ENCODE peak calls at places on chromosomes 16 and 17, in ten cellular contexts. O is psoas muscle; N is A549; G is neural progenitor cell; L is astrocyte; H is effector memory CD4-positive, alpha-beta T cell; V is endodermal cell; B is heart right ventricle; A is CD4-positive, CD25-positive, alpha-beta regulatory T cell; K is body of pancreas. E is an unnamed sample.

GRCh38 chr16:22141746-22142145 is 20.6 kb upstream of the SDR42E2 start:
- DNase-seq in O (no peak), N (peak; percentile 55), G (peak; percentile 59), L (no peak), H (no peak), V (peak; percentile 82), B (no peak), A (no peak), K (no peak), E (no peak)

GRCh38 chr16:3467920-3468319 is 24.4 kb downstream of the NAA60 start:
- DNase-seq in O (no peak), N (no peak), G (no peak), L (peak; percentile 26), H (no peak), V (no peak), B (no peak), A (no peak), K (no peak), E (no peak)

GRCh38 chr17:17533901-17534441 is 37.8 kb upstream of the RASD1 start:
- DNase-seq in O (no peak), N (peak; percentile 42), G (no peak), L (no peak), H (no peak), V (no peak), B (no peak), A (no peak), K (peak; percentile 41), E (no peak)

GRCh38 chr17:30547778-30548177 is 70.6 kb downstream of the GOSR1 start:
- DNase-seq in O (no peak), N (no peak), G (no peak), L (no peak), H (no peak), V (no peak), B (no peak), A (no peak), K (no peak), E (no peak)

GRCh38 chr17:34542700-34543336 is 36.6 kb upstream of the TMEM132E start:
- DNase-seq in O (no peak), N (peak; percentile 40), G (peak; percentile 44), L (no peak), H (peak; percentile 31), V (peak; percentile 90), B (peak; percentile 18), A (peak; percentile 35), K (peak; percentile 39), E (peak; percentile 66)

GRCh38 chr17:3958200-3958599 is 6.0 kb downstream of the ATP2A3 start:
- DNase-seq in O (no peak), N (no peak), G (no peak), L (no peak), H (no peak), V (no peak), B (no peak), A (no peak), K (no peak), E (no peak)

GRCh38 chr17:69999253-69999652 is 75.8 kb upstream of the KCNJ16 start:
- DNase-seq in O (no peak), N (no peak), G (no peak), L (no peak), H (no peak), V (no peak), B (no peak), A (no peak), K (no peak), E (no peak)

GRCh38 chr16:73037845-73038570 is 9.9 kb downstream of the ZFHX3 start:
- DNase-seq in O (no peak), N (no peak), G (peak; percentile 45), L (no peak), H (no peak), V (no peak), B (no peak), A (no peak), K (no peak), E (no peak)

GRCh38 chr17:77128895-77129567 is 11.7 kb upstream of the SEC14L1 start:
- DNase-seq in O (no peak), N (no peak), G (no peak), L (no peak), H (no peak), V (no peak), B (no peak), A (no peak), K (no peak), E (no peak)

GRCh38 chr17:19812407-19812806 is 55.3 kb downstream of the ULK2 start:
- DNase-seq in O (no peak), N (no peak), G (no peak), L (no peak), H (no peak), V (peak; percentile 59), B (no peak), A (peak; percentile 25), K (no peak), E (no peak)

GRCh38 chr16:71767060-71767900 is 41.4 kb downstream of the AP1G1 start:
- DNase-seq in O (no peak), N (no peak), G (no peak), L (no peak), H (no peak), V (no peak), B (no peak), A (no peak), K (no peak), E (no peak)

GRCh38 chr17:44768505-44769142 is 9.8 kb downstream of the ADAM11 start:
- DNase-seq in O (no peak), N (no peak), G (no peak), L (no peak), H (no peak), V (no peak), B (no peak), A (no peak), K (no peak), E (no peak)

GRCh38 chr17:9241371-9241712 is 220.0 kb downstream of the NTN1 start:
- DNase-seq in O (no peak), N (no peak), G (no peak), L (no peak), H (no peak), V (no peak), B (peak; percentile 58), A (no peak), K (no peak), E (no peak)

GRCh38 chr17:9244066-9245052 is 223.0 kb downstream of the NTN1 start:
- DNase-seq in O (peak; percentile 77), N (no peak), G (no peak), L (no peak), H (no peak), V (no peak), B (no peak), A (no peak), K (no peak), E (no peak)

GRCh38 chr17:9242497-9242881 is 221.2 kb downstream of the NTN1 start:
- DNase-seq in O (no peak), N (no peak), G (no peak), L (no peak), H (no peak), V (no peak), B (no peak), A (no peak), K (no peak), E (no peak)

GRCh38 chr17:9241774-9242496 is 220.6 kb downstream of the NTN1 start:
- DNase-seq in O (no peak), N (no peak), G (no peak), L (no peak), H (no peak), V (no peak), B (peak; percentile 26), A (no peak), K (no peak), E (no peak)

GRCh38 chr17:9242983-9243382 is 221.7 kb downstream of the NTN1 start:
- DNase-seq in O (no peak), N (no peak), G (no peak), L (no peak), H (no peak), V (no peak), B (no peak), A (no peak), K (no peak), E (no peak)
- H3K4me1 ChIP-seq in O (peaks cover 17% of the 10 kb centered on the region), N (peaks cover 14% of the 10 kb centered on the region), G (peaks cover 6% of the 10 kb centered on the region), L (peaks cover 15% of the 10 kb centered on the region), H (peaks cover 18% of the 10 kb centered on the region), V (peaks cover 12% of the 10 kb centered on the region), B (peaks cover 47% of the 10 kb centered on the region), A (peaks cover 11% of the 10 kb centered on the region), K (peaks cover 27% of the 10 kb centered on the region), E (peaks cover 29% of the 10 kb centered on the region)

GRCh38 chr16:27863377-27863776 is 200.1 kb downstream of the GSG1L start:
- DNase-seq in O (no peak), N (no peak), G (no peak), L (no peak), H (no peak), V (no peak), B (no peak), A (no peak), K (no peak), E (no peak)

GRCh38 chr16:27862953-27863352 is 200.6 kb downstream of the GSG1L start:
- DNase-seq in O (no peak), N (no peak), G (no peak), L (no peak), H (no peak), V (no peak), B (no peak), A (no peak), K (no peak), E (no peak)

GRCh38 chr16:27859020-27859419 is 204.5 kb downstream of the GSG1L start:
- DNase-seq in O (no peak), N (no peak), G (peak; percentile 58), L (no peak), H (no peak), V (peak; percentile 84), B (no peak), A (no peak), K (no peak), E (no peak)

DNA sequence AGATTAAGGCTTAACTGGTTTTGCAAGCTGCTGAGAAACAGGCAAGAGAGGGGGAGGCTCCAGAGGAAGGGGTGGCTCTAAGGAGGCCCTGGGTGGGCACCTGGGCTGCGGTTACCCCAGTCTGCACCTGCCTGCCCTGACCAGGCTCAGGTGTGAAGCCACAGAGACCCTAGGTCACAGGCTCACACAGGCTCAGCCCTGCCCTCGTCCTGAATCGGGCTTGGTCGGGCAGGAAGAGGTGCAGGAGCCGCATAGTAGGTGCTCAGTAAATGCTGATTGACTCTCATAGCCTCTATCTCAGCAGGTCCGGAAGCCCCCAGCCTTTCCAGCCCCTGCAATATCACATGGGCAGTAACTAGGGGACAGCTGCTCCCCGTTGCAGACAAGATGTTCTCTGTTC is 203.4 kb downstream of the GSG1L start:
- DNase-seq in O (peak; percentile 26), N (no peak), G (no peak), L (no peak), H (no peak), V (no peak), B (no peak), A (no peak), K (no peak), E (no peak)
- H3K4me1 ChIP-seq in O (no peaks in the 10 kb centered on the region), N (no peaks in the 10 kb centered on the region), G (no peaks in the 10 kb centered on the region), L (no peaks in the 10 kb centered on the region), H (no peaks in the 10 kb centered on the region), V (no peaks in the 10 kb centered on the region), B (no peaks in the 10 kb centered on the region), A (no peaks in the 10 kb centered on the region), K (no peaks in the 10 kb centered on the region), E (no peaks in the 10 kb centered on the region)

GRCh38 chr16:87806246-87806607 is 40.4 kb upstream of the KLHDC4 start:
- DNase-seq in O (no peak), N (no peak), G (no peak), L (peak; percentile 20), H (no peak), V (no peak), B (no peak), A (no peak), K (no peak), E (no peak)
- H3K4me1 ChIP-seq in O (no peaks in the 10 kb centered on the region), N (peaks cover 45% of the 10 kb centered on the region), G (peaks cover 10% of the 10 kb centered on the region), L (peaks cover 16% of the 10 kb centered on the region), H (peaks cover 8% of the 10 kb centered on the region), V (no peaks in the 10 kb centered on the region), B (peaks cover 19% of the 10 kb centered on the region), A (peaks cover 20% of the 10 kb centered on the region), K (peaks cover 20% of the 10 kb centered on the region), E (no peaks in the 10 kb centered on the region)

GRCh38 chr17:8961861-8962260 is 3.6 kb downstream of the PIK3R5 start:
- DNase-seq in O (no peak), N (no peak), G (no peak), L (no peak), H (no peak), V (no peak), B (no peak), A (no peak), K (no peak), E (no peak)
- H3K4me1 ChIP-seq in O (no peaks in the 10 kb centered on the region), N (no peaks in the 10 kb centered on the region), G (peaks cover 21% of the 10 kb centered on the region), L (no peaks in the 10 kb centered on the region), H (peaks cover 83% of the 10 kb centered on the region), V (no peaks in the 10 kb centered on the region), B (peaks cover 6% of the 10 kb centered on the region), A (peaks cover 85% of the 10 kb centered on the region), K (peaks cover 9% of the 10 kb centered on the region), E (peaks cover 10% of the 10 kb centered on the region)

E was measured in tibial nerve.